ENCODE peak calls at places on chromosomes 13 and 19, in four cellular contexts. T, U, X and R are unnamed samples. For H3K4me1, the result is how much of the 10 kb centered on the place peaks cover.

GRCh38 chr19:11699931-11700794 is 38.6 kb downstream of the ZNF823 start:
- DNase-seq in X (no peak), T (no peak), U (no peak), R (peak)

GRCh38 chr19:4705413-4706131 is 18.1 kb downstream of the DPP9 start:
- DNase-seq in X (no peak), T (no peak), U (no peak), R (no peak)

GRCh38 chr13:71278512-71278911 is 588.5 kb downstream of the DACH1 start:
- DNase-seq in U (no peak), T (no peak), X (no peak), R (no peak)

GRCh38 chr13:75329723-75330122 is 152.2 kb downstream of the TBC1D4 start:
- DNase-seq in U (no peak), T (no peak), X (no peak), R (no peak)

GRCh38 chr19:38650911-38651584 is 3.6 kb downstream of the ACTN4 start:
- DNase-seq in U (no peak), T (no peak), X (no peak), R (no peak)

GRCh38 chr13:36850790-36851438 is 31.9 kb downstream of the RFXAP start:
- DNase-seq in X (no peak), U (peak), T (no peak), R (peak)

GRCh38 chr19:44532819-44533218 is 3.3 kb upstream of the CEACAM20 start:
- DNase-seq in X (no peak), U (no peak), T (no peak), R (no peak)

GRCh38 chr13:25686831-25687495 is 315.2 kb downstream of the ATP8A2 start:
- DNase-seq in T (no peak), X (no peak), U (no peak), R (no peak)

GRCh38 chr13:29575098-29575497 is 20.4 kb downstream of the SLC7A1 start:
- DNase-seq in U (no peak), T (no peak), X (no peak), R (no peak)

GRCh38 chr13:92989301-92989700 is 237.3 kb upstream of the GPC6 start:
- DNase-seq in T (no peak), X (no peak), U (no peak), R (no peak)

DNA sequence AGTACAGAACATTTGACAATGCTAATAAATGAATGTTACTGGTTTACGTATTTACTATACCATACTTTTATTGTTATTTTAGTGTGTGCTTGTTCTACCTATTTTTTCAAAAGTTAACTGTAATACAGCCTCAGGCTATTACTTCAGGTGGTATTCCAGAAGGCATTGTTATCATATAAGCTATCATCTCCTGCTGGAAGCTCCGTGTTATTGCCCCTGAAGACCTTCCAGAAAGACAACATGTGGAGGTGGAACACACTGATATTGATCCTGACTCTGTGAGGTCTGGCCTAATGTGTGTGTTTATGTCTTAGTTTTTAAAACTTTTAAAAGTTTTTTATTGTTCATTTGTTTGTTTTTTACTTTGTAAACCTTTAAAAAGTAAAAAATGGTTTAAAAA is 509.8 kb upstream of the SPRY2 start:
- DNase-seq in T (no peak), U (no peak), X (no peak), R (no peak)
- TF ChIP-seq CTCF in T (no peak), U (no peak), X (no peak), R (no peak)

DNA sequence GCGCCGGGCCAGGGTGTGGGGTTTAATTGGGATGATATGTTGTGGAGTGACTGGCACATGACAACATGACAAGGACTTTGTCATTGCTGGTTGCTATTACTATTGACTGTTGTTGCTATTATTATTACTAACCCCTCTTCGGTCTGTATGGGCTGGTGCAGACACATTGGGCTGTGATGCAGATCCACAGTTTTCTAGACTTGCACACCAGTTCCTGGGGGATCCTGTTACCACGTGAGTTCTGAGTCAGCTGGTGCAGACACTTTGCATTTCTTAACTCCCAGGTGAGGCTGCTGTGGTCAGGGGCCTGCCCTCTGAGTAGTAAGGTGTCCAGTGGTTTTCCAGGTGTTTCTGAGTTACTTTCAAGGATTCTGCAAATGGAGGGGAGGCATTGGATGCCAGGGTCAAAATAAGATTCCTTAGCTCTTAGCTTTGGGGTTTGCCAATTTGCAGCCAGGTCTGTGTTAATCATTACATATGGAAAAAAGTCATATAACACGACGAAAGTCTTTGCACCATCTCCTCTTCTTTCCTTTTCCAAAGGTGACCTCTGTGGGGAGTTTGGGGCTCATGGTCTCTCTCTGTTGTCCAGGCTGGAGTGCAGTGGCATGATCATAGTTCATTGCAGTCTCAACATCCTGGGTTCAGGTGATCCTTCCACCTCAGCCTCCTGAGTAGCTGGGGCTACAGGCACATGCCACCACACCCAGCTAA is 19.3 kb downstream of the BICRA start:
- DNase-seq in T (no peak), X (no peak), U (no peak), R (no peak)
- H3K4me1 ChIP-seq in T (under half), X (under half), U (under half), R (under half)

GRCh38 chr19:41641879-41642485 is 15.1 kb upstream of the CEACAM4 start:
- DNase-seq in T (peak), X (peak), U (peak), R (peak)
- TF ChIP-seq CTCF in T (peak), X (peak), U (peak), R (peak)

GRCh38 chr19:2266183-2266993 is 10.2 kb upstream of the JSRP1 start:
- DNase-seq in T (no peak), X (peak), U (peak), R (peak)
- H3K4me1 ChIP-seq in T (under half), X (under half), U (under half), R (under half)

GRCh38 chr19:15863272-15863671 is 34.6 kb downstream of the CYP4F2 start:
- DNase-seq in T (no peak), X (no peak), U (no peak), R (no peak)
- TF ChIP-seq CTCF in T (no peak), X (no peak), U (no peak), R (no peak)

DNA sequence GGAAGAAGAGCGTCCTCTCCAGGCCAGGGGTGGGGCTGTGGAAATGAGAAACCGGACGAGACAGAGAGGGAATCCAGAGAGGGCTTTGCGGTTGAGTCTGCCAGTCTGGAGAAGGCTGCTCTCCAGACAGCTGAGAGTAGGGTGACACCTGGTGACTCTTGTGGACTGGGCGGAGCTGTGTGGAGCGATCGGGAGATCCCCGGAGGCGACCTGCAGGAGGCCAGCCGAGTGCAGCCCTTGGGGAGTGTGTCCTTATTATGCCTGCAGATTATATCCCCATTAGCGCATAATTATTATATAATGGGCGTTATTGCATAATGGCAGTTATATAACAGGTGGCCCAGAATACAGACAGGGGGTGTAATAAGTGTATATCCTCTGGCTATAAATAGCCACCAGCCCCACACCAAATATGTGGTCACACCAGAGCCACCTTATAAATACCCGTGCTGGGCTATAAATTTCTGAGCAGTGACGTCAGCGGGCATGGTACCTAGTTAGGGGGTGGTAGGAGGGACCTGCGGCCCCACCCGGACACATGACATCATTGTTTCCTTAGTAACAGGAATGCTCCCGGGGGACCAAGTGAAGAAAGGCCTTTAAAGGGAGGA is 41.2 kb downstream of the NFIX start:
- DNase-seq in U (peak), X (peak), T (no peak), R (no peak)
- H3K4me1 ChIP-seq in U (half or more), X (half or more), T (under half), R (under half)

GRCh38 chr13:106375085-106375484 is 160.4 kb downstream of the EFNB2 start:
- DNase-seq in U (no peak), T (no peak), X (no peak), R (no peak)

GRCh38 chr13:106374631-106375030 is 160.8 kb downstream of the EFNB2 start:
- DNase-seq in X (no peak), T (no peak), U (no peak), R (no peak)

GRCh38 chr13:106378263-106378662 is 157.2 kb downstream of the EFNB2 start:
- DNase-seq in X (no peak), T (no peak), U (no peak), R (no peak)

GRCh38 chr13:106377341-106377740 is 158.1 kb downstream of the EFNB2 start:
- DNase-seq in U (no peak), T (no peak), X (no peak), R (no peak)

GRCh38 chr13:106376411-106377112 is 158.9 kb downstream of the EFNB2 start:
- DNase-seq in T (peak), U (no peak), X (no peak), R (no peak)
- TF ChIP-seq CTCF in T (no peak), U (no peak), X (no peak), R (no peak)

DNA sequence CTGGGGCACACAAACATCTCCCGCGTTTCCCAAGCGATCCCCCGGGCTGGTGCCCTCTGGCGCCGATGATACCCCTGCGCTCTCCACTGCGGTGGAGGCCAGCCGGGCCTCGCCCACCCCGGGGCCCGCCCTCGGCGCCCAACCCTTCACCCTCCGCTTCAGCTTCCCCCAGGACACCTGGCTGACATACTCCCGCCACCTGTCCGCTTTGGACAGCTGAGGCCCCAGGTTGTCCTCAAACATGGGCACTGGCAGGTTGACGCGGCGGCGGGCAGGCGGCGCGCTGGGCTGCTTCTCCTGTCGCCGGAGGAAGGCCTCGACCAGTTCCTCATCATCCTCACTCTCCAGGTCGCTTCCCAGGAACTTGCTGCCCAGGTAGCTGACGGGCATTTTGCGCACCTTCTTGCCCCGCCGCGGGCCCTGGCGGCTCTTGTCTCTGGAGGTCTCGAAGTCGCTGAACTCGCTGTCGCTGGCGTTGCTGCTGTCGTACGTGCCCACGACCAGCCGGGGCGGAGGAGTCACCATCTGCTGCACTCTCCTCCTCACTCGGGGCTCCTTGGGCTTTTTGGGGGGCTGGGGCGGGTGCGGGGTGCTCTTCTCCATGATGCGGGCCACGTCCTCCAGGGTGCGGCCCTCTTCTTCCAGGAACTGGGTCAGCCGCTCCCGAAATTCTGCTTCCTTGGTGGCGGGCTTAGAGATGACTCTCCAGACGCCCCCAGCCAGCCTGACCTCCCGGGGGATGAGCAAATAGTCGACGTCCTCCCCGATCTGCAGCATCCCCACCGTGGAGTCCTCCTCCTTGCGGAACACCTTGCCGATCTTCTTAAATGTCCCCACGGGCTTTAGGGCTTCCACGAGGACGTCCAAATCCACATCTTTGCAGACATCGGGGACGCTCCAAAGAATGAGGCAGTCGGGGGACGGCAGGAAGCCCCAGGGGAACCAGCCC is 1.1 kb downstream of the CCDC8 start:
- DNase-seq in T (no peak), U (no peak), X (no peak), R (no peak)
- H3K4me1 ChIP-seq in T (under half), U (under half), X (under half), R (under half)

GRCh38 chr13:49996951-49997895 is at the start of gene TRIM13:
- DNase-seq in U (peak), T (peak), X (peak), R (peak)
- TF ChIP-seq CTCF in U (peak), T (peak), X (peak), R (peak)

DNA sequence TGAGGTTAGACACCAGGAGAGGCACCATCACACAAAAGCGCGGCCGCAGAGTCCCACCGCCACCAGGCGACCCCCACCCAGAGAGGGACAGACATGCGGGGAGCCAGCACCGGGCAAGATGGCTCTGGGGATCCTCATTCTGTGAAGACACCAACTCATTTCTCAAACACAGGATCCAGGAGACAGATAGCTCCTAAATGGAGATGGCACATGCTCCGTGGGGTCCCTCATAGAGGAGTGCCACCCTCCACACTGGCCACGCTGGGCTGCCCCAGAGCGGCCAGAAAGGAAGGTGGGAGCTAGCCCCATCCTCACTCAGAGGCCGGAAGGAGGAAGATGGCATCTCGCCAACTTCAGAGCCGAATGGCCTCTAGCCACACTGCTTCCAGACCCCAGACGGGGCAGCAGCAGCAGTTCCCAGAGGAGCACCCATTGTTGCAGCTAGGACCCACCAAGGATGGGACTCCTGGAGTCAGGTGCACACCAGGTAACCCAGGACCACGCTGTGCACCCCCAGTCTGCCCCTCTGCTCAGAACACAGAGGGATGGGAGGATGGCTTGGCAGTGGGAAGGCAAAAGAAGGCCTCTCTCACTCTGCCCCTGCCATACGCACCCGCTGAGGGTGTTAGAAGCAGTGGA is 78.6 kb downstream of the ZIC5 start:
- DNase-seq in U (no peak), X (no peak), T (no peak), R (no peak)
- H3K4me1 ChIP-seq in U (under half), X (under half), T (under half), R (under half)